ENCODE peak calls at places on chromosomes 1 and 21, in ten cellular contexts. J, L, T, A, H, G, C, D, W and K are unnamed samples.

GRCh38 chr1:224356685-224357625 is at the start of gene CNIH4:
- DNase-seq in T (peak; percentile 88), L (peak; percentile 91), W (peak; percentile 96), A (peak; percentile 88), G (peak; percentile 96), D (peak; percentile 79), H (peak; percentile 81), C (peak; percentile 80), J (peak; percentile 91), K (peak; percentile 97)

GRCh38 chr21:29557200-29557599 is 258.5 kb downstream of the BACH1 start:
- DNase-seq in A (no peak), L (no peak), W (peak; percentile 6), D (no peak), H (no peak), G (no peak), C (no peak), J (no peak), T (no peak), K (no peak)

GRCh38 chr1:23909412-23909811 is 3.8 kb downstream of the CNR2 start:
- DNase-seq in G (no peak), C (no peak), J (no peak), W (no peak), H (no peak), T (no peak), A (no peak), D (no peak), L (no peak), K (no peak)

GRCh38 chr1:45621895-45622266 is 2.0 kb downstream of the CCDC17 start:
- DNase-seq in C (no peak), G (no peak), A (no peak), T (no peak), J (no peak), D (no peak), H (no peak), W (no peak), L (no peak), K (no peak)

GRCh38 chr1:178310685-178311105 is 186.1 kb downstream of the CLEC20A start:
- DNase-seq in T (no peak), W (peak; percentile 74), J (no peak), G (peak; percentile 61), L (peak; percentile 76), D (peak; percentile 68), A (no peak), H (no peak), C (no peak), K (no peak)

GRCh38 chr1:243246916-243247315 is 8.2 kb downstream of the CEP170 start:
- DNase-seq in H (no peak), W (peak; percentile 70), J (no peak), A (no peak), D (no peak), G (no peak), L (no peak), T (no peak), C (no peak), K (no peak)

GRCh38 chr1:9494936-9495758 is 44.1 kb upstream of the SLC25A33 start:
- DNase-seq in T (peak; percentile 27), C (peak; percentile 12), D (no peak), L (no peak), H (peak; percentile 64), A (no peak), W (peak; percentile 30), G (peak; percentile 51), J (peak; percentile 79), K (no peak)

GRCh38 chr1:153192697-153193096 is 10.5 kb upstream of the LELP1 start:
- DNase-seq in W (no peak), J (peak; percentile 73), L (no peak), C (no peak), A (no peak), D (no peak), G (peak; percentile 57), T (no peak), H (no peak), K (no peak)

GRCh38 chr1:39812913-39813312 is 24.2 kb upstream of the BMP8B start:
- DNase-seq in W (no peak), C (no peak), G (no peak), H (no peak), A (no peak), D (no peak), J (no peak), T (no peak), L (no peak), K (no peak)

GRCh38 chr21:33028759-33029511 is 3.2 kb downstream of the OLIG2 start:
- DNase-seq in L (no peak), T (no peak), A (no peak), J (no peak), D (no peak), W (no peak), C (no peak), H (peak; percentile 31), G (no peak), K (no peak)

GRCh38 chr1:147853391-147853790 is 49.2 kb upstream of the GJA8 start:
- DNase-seq in G (no peak), C (no peak), A (no peak), W (peak; percentile 55), T (no peak), L (peak; percentile 10), D (no peak), H (no peak), J (no peak), K (no peak)

GRCh38 chr1:201605385-201605747 is 66.4 kb downstream of the NAV1 start:
- DNase-seq in D (no peak), H (no peak), C (no peak), W (no peak), G (no peak), T (no peak), L (no peak), J (no peak), A (no peak), K (no peak)

GRCh38 chr1:32817815-32818786 is 648 bp downstream of the S100PBP start:
- DNase-seq in L (peak; percentile 74), H (peak; percentile 30), W (peak; percentile 57), C (no peak), G (peak; percentile 70), D (peak; percentile 40), A (peak; percentile 65), J (peak; percentile 80), T (no peak), K (peak; percentile 94)

GRCh38 chr1:24572301-24572700 is 16.4 kb downstream of the NCMAP start:
- DNase-seq in H (no peak), A (no peak), L (no peak), J (no peak), D (no peak), W (no peak), G (no peak), C (no peak), T (no peak), K (no peak)